ENCODE peak calls at places on chromosome 20, in eight cellular contexts. U, D, R, A, F, B, M and G are unnamed samples. For H3K27me3, the result is how much of the 10 kb centered on the place peaks cover.

GRCh38 chr20:426564-426963 is 18.5 kb downstream of the RBCK1 start:
- DNase-seq in U (no peak), D (no peak), R (no peak), A (no peak), F (no peak), B (no peak), M (no peak), G (no peak)

GRCh38 chr20:23367770-23368169 is 5.8 kb downstream of the GZF1 start:
- DNase-seq in U (no peak), D (peak), R (no peak), A (no peak), F (peak), B (no peak), M (no peak), G (no peak)

GRCh38 chr20:16624106-16624505 is 50.9 kb upstream of the KIF16B start:
- DNase-seq in U (no peak), D (no peak), R (no peak), A (no peak), F (no peak), B (no peak), M (no peak), G (no peak)

GRCh38 chr20:34829191-34829590 is 3.7 kb upstream of the NCOA6 start:
- DNase-seq in U (no peak), D (no peak), R (no peak), A (no peak), F (no peak), B (no peak), M (no peak), G (no peak)

GRCh38 chr20:50267041-50267865 is 76.6 kb downstream of the CEBPB start:
- DNase-seq in U (no peak), D (peak), R (peak), A (no peak), F (no peak), B (no peak), M (peak), G (peak)

GRCh38 chr20:8457978-8458377 is 325.9 kb downstream of the PLCB1 start:
- DNase-seq in U (no peak), D (no peak), R (no peak), A (no peak), F (no peak), B (no peak), M (no peak), G (no peak)

GRCh38 chr20:24782221-24782620 is 166.8 kb upstream of the CST7 start:
- DNase-seq in U (no peak), D (no peak), R (no peak), A (peak), F (no peak), B (no peak), M (no peak), G (no peak)

GRCh38 chr20:496126-496696 is 33.9 kb upstream of the TBC1D20 start:
- DNase-seq in U (no peak), D (no peak), R (no peak), A (no peak), F (no peak), B (no peak), M (no peak), G (no peak)

GRCh38 chr20:32040142-32040953 is 11.7 kb upstream of the HCK start:
- DNase-seq in U (no peak), D (peak), R (no peak), A (no peak), F (peak), B (no peak), M (peak), G (no peak)

GRCh38 chr20:10511507-10512231 is 76.6 kb downstream of the SLX4IP start:
- DNase-seq in U (peak), D (peak), R (peak), A (peak), F (peak), B (peak), M (peak), G (peak)

GRCh38 chr20:45510242-45510862 is 5.1 kb downstream of the SPINT3 start:
- DNase-seq in U (no peak), D (peak), R (no peak), A (no peak), F (peak), B (no peak), M (no peak), G (no peak)

GRCh38 chr20:6055161-6055783 is 1.4 kb upstream of the LRRN4 start:
- DNase-seq in U (no peak), D (no peak), R (no peak), A (no peak), F (no peak), B (no peak), M (no peak), G (no peak)

GRCh38 chr20:4918473-4918872 is 82.8 kb downstream of the SLC23A2 start:
- DNase-seq in U (no peak), D (no peak), R (no peak), A (no peak), F (no peak), B (no peak), M (peak), G (no peak)

GRCh38 chr20:45322952-45323383 is 14.9 kb upstream of the MATN4 start:
- DNase-seq in U (no peak), D (peak), R (peak), A (peak), F (no peak), B (no peak), M (peak), G (peak)

GRCh38 chr20:20780127-20780822 is 67.8 kb upstream of the RALGAPA2 start:
- DNase-seq in U (no peak), D (peak), R (peak), A (peak), F (peak), B (no peak), M (peak), G (peak)

GRCh38 chr20:48635361-48635760 is 192.4 kb downstream of the PREX1 start:
- DNase-seq in U (no peak), D (no peak), R (no peak), A (no peak), F (no peak), B (no peak), M (no peak), G (no peak)

GRCh38 chr20:21272279-21272678 is 30.9 kb upstream of the XRN2 start:
- DNase-seq in U (no peak), D (peak), R (no peak), A (no peak), F (no peak), B (no peak), M (no peak), G (no peak)

GRCh38 chr20:55415567-55416142 is 589.7 kb downstream of the CBLN4 start:
- DNase-seq in U (no peak), D (peak), R (peak), A (no peak), F (no peak), B (no peak), M (no peak), G (no peak)

GRCh38 chr20:4571759-4572531 is 149.8 kb upstream of the PRND start:
- DNase-seq in U (no peak), D (no peak), R (peak), A (no peak), F (no peak), B (no peak), M (no peak), G (no peak)

GRCh38 chr20:5786930-5787826 is 37.0 kb downstream of the SHLD1 start:
- DNase-seq in U (no peak), D (peak), R (no peak), A (no peak), F (no peak), B (no peak), M (no peak), G (peak)

GRCh38 chr20:15610700-15611277 is 962.5 kb downstream of the KIF16B start:
- DNase-seq in U (no peak), D (no peak), R (no peak), A (no peak), F (no peak), B (no peak), M (no peak), G (no peak)

GRCh38 chr20:31260326-31260932 is 3.0 kb downstream of the DEFB115 start:
- DNase-seq in U (no peak), D (peak), R (peak), A (no peak), F (no peak), B (no peak), M (no peak), G (peak)

GRCh38 chr20:61185841-61186601 is 66.0 kb upstream of the CDH4 start:
- DNase-seq in U (peak), D (peak), R (peak), A (no peak), F (peak), B (no peak), M (no peak), G (no peak)

GRCh38 chr20:16260911-16261310 is 312.3 kb downstream of the KIF16B start:
- DNase-seq in U (peak), D (no peak), R (no peak), A (no peak), F (no peak), B (no peak), M (no peak), G (no peak)

GRCh38 chr20:49199729-49200293 is 11.7 kb upstream of the STAU1 start:
- DNase-seq in U (no peak), D (no peak), R (no peak), A (no peak), F (no peak), B (no peak), M (no peak), G (no peak)

GRCh38 chr20:22691369-22692118 is 107.2 kb upstream of the FOXA2 start:
- DNase-seq in U (no peak), D (peak), R (peak), A (peak), F (no peak), B (peak), M (peak), G (peak)

GRCh38 chr20:23399568-23400241 is 21.6 kb downstream of the NAPB start:
- DNase-seq in U (no peak), D (no peak), R (peak), A (no peak), F (no peak), B (no peak), M (no peak), G (no peak)

GRCh38 chr20:22946594-22946993 is 88.5 kb upstream of the SSTR4 start:
- DNase-seq in U (no peak), D (no peak), R (no peak), A (no peak), F (no peak), B (no peak), M (no peak), G (no peak)

GRCh38 chr20:57458400-57459160 is 66.4 kb downstream of the CTCFL start:
- DNase-seq in U (no peak), D (no peak), R (no peak), A (peak), F (no peak), B (no peak), M (no peak), G (peak)

GRCh38 chr20:17809714-17810631 is 110.2 kb downstream of the BANF2 start:
- DNase-seq in U (no peak), D (no peak), R (no peak), A (peak), F (no peak), B (no peak), M (no peak), G (no peak)

GRCh38 chr20:49505518-49505917 is 23.1 kb upstream of the KCNB1 start:
- DNase-seq in U (no peak), D (no peak), R (peak), A (peak), F (no peak), B (no peak), M (no peak), G (peak)

GRCh38 chr20:61640171-61640570 is 388.1 kb downstream of the CDH4 start:
- DNase-seq in U (peak), D (no peak), R (no peak), A (peak), F (peak), B (no peak), M (no peak), G (no peak)

GRCh38 chr20:24897974-24898373 is 51.1 kb upstream of the CST7 start:
- DNase-seq in U (no peak), D (no peak), R (no peak), A (no peak), F (no peak), B (no peak), M (no peak), G (no peak)

GRCh38 chr20:45365444-45365970 is 2.6 kb downstream of the SYS1 start:
- DNase-seq in U (no peak), D (no peak), R (no peak), A (no peak), F (no peak), B (no peak), M (no peak), G (no peak)

GRCh38 chr20:10581823-10582222 is 92.0 kb downstream of the JAG1 start:
- DNase-seq in U (peak), D (peak), R (peak), A (no peak), F (no peak), B (no peak), M (no peak), G (no peak)

GRCh38 chr20:29299811-29300578 is 1957.5 kb upstream of the DEFB115 start:
- DNase-seq in U (no peak), D (no peak), R (no peak), A (no peak), F (no peak), B (no peak), M (no peak), G (no peak)

GRCh38 chr20:49915380-49916145 is at the start of gene SPATA2:
- DNase-seq in U (peak), D (peak), R (peak), A (peak), F (peak), B (peak), M (peak), G (peak)

DNA sequence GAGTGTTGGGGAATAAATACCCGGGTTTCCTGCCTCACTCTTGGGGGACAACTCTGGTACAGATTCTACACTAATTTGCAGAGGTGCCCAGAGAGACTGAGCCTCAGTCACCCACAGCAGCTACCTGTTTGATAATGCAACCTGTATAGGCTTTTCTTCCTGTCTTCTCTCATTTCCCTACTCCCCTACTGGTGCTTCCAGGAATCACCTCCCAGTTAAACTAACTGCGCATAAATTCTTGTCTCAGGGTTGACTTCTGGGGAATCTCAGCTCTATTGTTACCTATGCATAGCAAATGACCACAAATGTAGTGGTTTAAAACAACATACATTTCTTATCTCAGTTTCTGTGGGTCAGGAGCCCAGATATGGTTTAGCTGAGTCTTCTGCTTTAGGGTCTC is 11.3 kb downstream of the OCSTAMP start:
- DNase-seq in U (no peak), D (no peak), R (no peak), A (no peak), F (no peak), B (no peak), M (no peak), G (no peak)
- TF ChIP-seq CTCF in U (no peak), D (no peak), R (peak), A (no peak), F (no peak), B (no peak), M (no peak), G (no peak)

GRCh38 chr20:59576216-59576953 is 28.0 kb upstream of the PHACTR3 start:
- DNase-seq in U (no peak), D (no peak), R (no peak), A (peak), F (no peak), B (no peak), M (no peak), G (no peak)

GRCh38 chr20:59573837-59574236 is 30.5 kb upstream of the PHACTR3 start:
- DNase-seq in U (no peak), D (no peak), R (no peak), A (no peak), F (no peak), B (no peak), M (no peak), G (no peak)

GRCh38 chr20:59577037-59577808 is 27.1 kb upstream of the PHACTR3 start:
- DNase-seq in U (no peak), D (no peak), R (no peak), A (no peak), F (no peak), B (no peak), M (no peak), G (no peak)

GRCh38 chr20:59574308-59574707 is 30.0 kb upstream of the PHACTR3 start:
- DNase-seq in U (no peak), D (no peak), R (no peak), A (no peak), F (no peak), B (no peak), M (no peak), G (no peak)

DNA sequence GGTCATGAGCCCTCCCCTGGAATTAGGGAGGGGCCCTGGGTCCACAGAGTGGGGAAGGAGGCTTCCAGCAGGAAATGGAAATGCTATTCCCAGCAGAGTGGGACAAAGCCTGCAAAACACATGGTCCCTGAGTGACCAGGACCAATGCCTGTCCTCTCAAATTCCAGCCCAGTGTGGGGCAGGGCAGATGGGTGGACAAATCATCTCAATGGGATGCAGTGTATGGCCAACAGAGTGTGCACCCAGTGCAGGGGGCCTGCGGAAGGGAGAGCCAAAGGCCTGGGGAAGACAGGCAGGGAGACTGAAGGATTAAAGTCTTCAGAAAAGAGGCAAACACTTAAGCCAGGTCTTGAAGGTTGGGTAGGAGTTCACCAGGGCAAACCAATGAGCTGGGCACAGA is 28.7 kb upstream of the PHACTR3 start:
- DNase-seq in U (no peak), D (no peak), R (no peak), A (no peak), F (no peak), B (no peak), M (no peak), G (no peak)
- H3K27me3 ChIP-seq in U (under half), D (under half), R (under half), A (under half), F (half or more), B (under half), M (half or more), G (under half)

DNA sequence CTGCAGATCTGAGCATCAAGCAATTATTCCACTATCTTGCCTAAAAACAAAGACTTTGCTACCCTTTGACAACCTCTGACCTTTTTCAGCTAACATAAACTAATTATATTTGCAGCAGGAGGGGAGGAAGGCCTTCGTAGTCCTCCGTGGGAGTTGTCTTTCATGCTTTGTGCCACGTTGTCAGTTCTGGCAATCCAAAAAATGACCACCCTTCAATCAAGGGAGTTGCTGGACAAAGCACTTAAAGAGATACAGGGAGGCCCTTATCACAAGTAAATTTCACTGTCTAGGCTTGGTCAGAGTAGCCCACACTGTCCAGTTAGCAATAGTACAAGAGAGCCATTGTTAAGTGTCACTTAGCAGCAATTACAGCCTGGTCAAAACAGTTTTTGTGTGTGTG is 578.9 kb downstream of the HAO1 start:
- DNase-seq in U (no peak), D (no peak), R (no peak), A (no peak), F (no peak), B (no peak), M (no peak), G (peak)
- TF ChIP-seq CTCF in U (no peak), D (no peak), R (no peak), A (no peak), F (no peak), B (no peak), M (no peak), G (no peak)

GRCh38 chr20:19338960-19339359 is 126.5 kb downstream of the SLC24A3 start:
- DNase-seq in U (no peak), D (no peak), R (no peak), A (no peak), F (no peak), B (no peak), M (no peak), G (no peak)

GRCh38 chr20:19336601-19337000 is 124.2 kb downstream of the SLC24A3 start:
- DNase-seq in U (no peak), D (peak), R (no peak), A (no peak), F (no peak), B (no peak), M (no peak), G (no peak)

GRCh38 chr20:19338380-19338779 is 125.9 kb downstream of the SLC24A3 start:
- DNase-seq in U (no peak), D (no peak), R (no peak), A (no peak), F (no peak), B (no peak), M (no peak), G (no peak)

GRCh38 chr20:19335916-19336315 is 123.5 kb downstream of the SLC24A3 start:
- DNase-seq in U (no peak), D (peak), R (no peak), A (no peak), F (no peak), B (no peak), M (no peak), G (no peak)

GRCh38 chr20:19335341-19335740 is 122.9 kb downstream of the SLC24A3 start:
- DNase-seq in U (no peak), D (no peak), R (no peak), A (no peak), F (no peak), B (no peak), M (no peak), G (no peak)
- H3K27me3 ChIP-seq in U (under half), D (under half), R (under half), A (under half), F (under half), B (under half), M (under half), G (under half)

GRCh38 chr20:53503517-53503919 is 90.1 kb downstream of the ZNF217 start:
- DNase-seq in U (no peak), D (no peak), R (no peak), A (no peak), F (no peak), B (no peak), M (no peak), G (no peak)
- TF ChIP-seq CTCF in U (no peak), D (no peak), R (no peak), A (no peak), F (no peak), B (no peak), M (no peak), G (no peak)

GRCh38 chr20:37676440-37676839 is 17.4 kb upstream of the CTNNBL1 start:
- DNase-seq in U (no peak), D (no peak), R (no peak), A (no peak), F (no peak), B (no peak), M (no peak), G (no peak)
- H3K27me3 ChIP-seq in U (under half), D (under half), R (under half), A (under half), F (half or more), B (under half), M (under half), G (under half)

GRCh38 chr20:1944345-1945099 is 49.3 kb downstream of the SIRPA start:
- DNase-seq in U (no peak), D (peak), R (no peak), A (no peak), F (no peak), B (no peak), M (no peak), G (no peak)
- TF ChIP-seq CTCF in U (no peak), D (peak), R (peak), A (no peak), F (peak), B (no peak), M (no peak), G (no peak)

DNA sequence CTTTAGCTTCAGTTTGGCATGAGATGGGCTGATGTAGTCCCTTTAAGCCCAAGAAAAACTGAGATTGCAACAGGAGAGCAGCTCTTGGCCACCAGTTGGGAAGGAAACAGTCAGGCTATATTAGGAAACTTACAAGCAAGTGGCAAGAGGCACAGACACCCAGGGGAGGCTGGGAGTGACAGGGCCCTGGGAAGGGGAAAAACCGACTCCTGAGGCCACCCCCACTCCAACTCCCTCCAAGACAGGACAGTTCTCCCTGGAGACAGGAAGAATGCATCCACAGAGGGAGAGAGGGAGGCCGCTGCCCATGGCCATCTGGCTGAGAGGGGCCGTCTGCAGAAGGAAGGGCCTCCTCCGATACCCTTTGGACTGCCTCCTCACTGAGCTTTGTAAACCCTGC is 20.5 kb downstream of the JPH2 start:
- DNase-seq in U (peak), D (no peak), R (peak), A (no peak), F (no peak), B (no peak), M (no peak), G (no peak)
- H3K27me3 ChIP-seq in U (under half), D (under half), R (under half), A (under half), F (under half), B (under half), M (under half), G (under half)